ENCODE peak calls at places on chromosomes 16 and 17, in seven cellular contexts. D, T, J, V, P, N and M are unnamed samples.

GRCh38 chr16:65214196-65214595 is 92.3 kb upstream of the CDH11 start:
- DNase-seq in T (no peak), D (no peak), V (peak; percentile 17), J (no peak), P (no peak), N (no peak), M (peak; percentile 54)

GRCh38 chr16:57483725-57484514 is 2.4 kb downstream of the DOK4 start:
- DNase-seq in N (peak; percentile 48), J (no peak), T (no peak), P (no peak), D (no peak), V (no peak), M (no peak)

GRCh38 chr17:179721-180379 is 1.6 kb downstream of the DOC2B start:
- DNase-seq in J (no peak), P (peak; percentile 55), D (no peak), N (no peak), V (no peak), T (peak; percentile 33), M (no peak)

GRCh38 chr17:29732209-29732608 is 109.5 kb upstream of the CORO6 start:
- DNase-seq in V (no peak), N (no peak), T (no peak), J (no peak), P (no peak), D (no peak), M (no peak)

GRCh38 chr17:65368341-65368740 is 193.1 kb downstream of the AXIN2 start:
- DNase-seq in T (no peak), D (no peak), P (no peak), J (no peak), N (no peak), V (no peak), M (no peak)

GRCh38 chr17:76370261-76370993 is 14.0 kb upstream of the SPHK1 start:
- DNase-seq in V (peak; percentile 98), N (peak; percentile 87), T (peak; percentile 36), P (no peak), D (no peak), J (no peak), M (peak; percentile 88)

GRCh38 chr17:48441231-48441711 is 11.3 kb upstream of the SKAP1 start:
- DNase-seq in J (no peak), T (no peak), N (no peak), V (no peak), D (no peak), P (no peak), M (no peak)

GRCh38 chr17:15261063-15261817 is 3.9 kb downstream of the PMP22 start:
- DNase-seq in N (peak; percentile 61), D (peak; percentile 51), P (peak; percentile 75), J (no peak), T (peak; percentile 79), V (peak; percentile 60), M (peak; percentile 80)

GRCh38 chr17:76262732-76263344 is 2.3 kb upstream of the UBALD2 start:
- DNase-seq in J (no peak), V (no peak), P (no peak), D (no peak), T (no peak), N (peak; percentile 100), M (peak; percentile 43)

GRCh38 chr16:11621920-11622651 is 35.4 kb upstream of the LITAF start:
- DNase-seq in J (no peak), T (no peak), P (no peak), D (no peak), N (no peak), V (no peak), M (no peak)

GRCh38 chr17:7282752-7283321 is 1.3 kb downstream of the SLC2A4 start:
- DNase-seq in N (no peak), T (no peak), D (no peak), P (no peak), V (no peak), J (no peak), M (no peak)

GRCh38 chr17:43665387-43666101 is 3.8 kb upstream of the MEOX1 start:
- DNase-seq in T (no peak), N (no peak), D (no peak), V (no peak), P (no peak), J (no peak), M (no peak)

GRCh38 chr16:52953215-52953614 is 99.5 kb downstream of the CHD9NB start:
- DNase-seq in T (no peak), P (no peak), N (peak; percentile 4), J (no peak), V (no peak), D (no peak), M (no peak)

GRCh38 chr17:35713069-35713728 is 18.2 kb upstream of the RASL10B start:
- DNase-seq in V (peak; percentile 94), D (no peak), T (peak; percentile 64), J (no peak), P (no peak), N (peak; percentile 18), M (peak; percentile 99)

GRCh38 chr17:17164676-17165075 is 41.5 kb downstream of the PLD6 start:
- DNase-seq in P (no peak), T (no peak), N (no peak), D (no peak), V (no peak), J (no peak), M (no peak)

GRCh38 chr16:81581107-81581506 is 136.5 kb downstream of the CMIP start:
- DNase-seq in P (no peak), N (peak; percentile 99), D (no peak), V (no peak), T (no peak), J (no peak), M (no peak)

GRCh38 chr17:16352838-16353701 is at the start of gene CENPV:
- DNase-seq in T (peak; percentile 89), D (peak; percentile 53), V (peak; percentile 34), P (peak; percentile 96), J (peak; percentile 54), N (peak; percentile 40), M (peak; percentile 45)

GRCh38 chr16:55876854-55877253 is 1.7 kb upstream of the CES5A start:
- DNase-seq in N (no peak), V (peak; percentile 1), P (no peak), J (no peak), T (peak; percentile 88), D (no peak), M (no peak)

GRCh38 chr16:55871411-55872038 is 3.6 kb downstream of the CES5A start:
- DNase-seq in P (no peak), V (no peak), D (no peak), T (no peak), N (no peak), J (no peak), M (no peak)

GRCh38 chr16:55872130-55872529 is 3.0 kb downstream of the CES5A start:
- DNase-seq in D (no peak), P (no peak), J (no peak), T (no peak), V (no peak), N (no peak), M (no peak)

GRCh38 chr16:55875273-55875672 is at the start of gene CES5A:
- DNase-seq in N (no peak), P (no peak), T (no peak), D (no peak), J (no peak), V (no peak), M (no peak)

DNA sequence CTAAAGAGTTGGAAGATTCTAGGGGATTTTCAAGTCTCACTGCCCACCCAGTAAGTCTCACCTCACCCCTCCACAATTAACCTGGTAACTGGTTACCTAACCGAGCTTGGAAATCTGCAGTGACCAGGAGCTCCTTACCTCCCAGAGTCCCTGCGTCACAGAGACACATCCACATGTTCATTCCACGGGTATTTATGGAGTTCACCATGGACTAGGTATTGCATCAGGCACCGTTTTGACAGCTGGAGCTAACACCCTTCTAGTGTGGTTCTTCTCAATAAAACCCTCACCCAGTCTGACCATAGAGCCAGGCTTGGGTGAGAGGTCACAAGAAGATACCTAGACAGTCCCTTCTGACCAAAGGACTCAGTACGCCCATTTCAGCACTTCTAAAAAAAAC is 2.1 kb downstream of the CES5A start:
- DNase-seq in T (no peak), V (no peak), J (no peak), D (no peak), N (no peak), P (no peak), M (no peak)
- H2BK5ac ChIP-seq in T (no peak overlapping the region), V (no peak overlapping the region), J (no peak overlapping the region), D (no peak overlapping the region), N (no peak overlapping the region), P (no peak overlapping the region), M (no peak overlapping the region)

GRCh38 chr16:69562818-69563217 is 2.9 kb upstream of the NFAT5 start:
- DNase-seq in P (no peak), D (no peak), V (no peak), T (no peak), N (no peak), J (no peak), M (no peak)
- H4K8ac ChIP-seq in P (no peak overlapping the region), D (no peak overlapping the region), V (no peak overlapping the region), T (no peak overlapping the region), N (no peak overlapping the region), J (no peak overlapping the region), M (no peak overlapping the region)

DNA sequence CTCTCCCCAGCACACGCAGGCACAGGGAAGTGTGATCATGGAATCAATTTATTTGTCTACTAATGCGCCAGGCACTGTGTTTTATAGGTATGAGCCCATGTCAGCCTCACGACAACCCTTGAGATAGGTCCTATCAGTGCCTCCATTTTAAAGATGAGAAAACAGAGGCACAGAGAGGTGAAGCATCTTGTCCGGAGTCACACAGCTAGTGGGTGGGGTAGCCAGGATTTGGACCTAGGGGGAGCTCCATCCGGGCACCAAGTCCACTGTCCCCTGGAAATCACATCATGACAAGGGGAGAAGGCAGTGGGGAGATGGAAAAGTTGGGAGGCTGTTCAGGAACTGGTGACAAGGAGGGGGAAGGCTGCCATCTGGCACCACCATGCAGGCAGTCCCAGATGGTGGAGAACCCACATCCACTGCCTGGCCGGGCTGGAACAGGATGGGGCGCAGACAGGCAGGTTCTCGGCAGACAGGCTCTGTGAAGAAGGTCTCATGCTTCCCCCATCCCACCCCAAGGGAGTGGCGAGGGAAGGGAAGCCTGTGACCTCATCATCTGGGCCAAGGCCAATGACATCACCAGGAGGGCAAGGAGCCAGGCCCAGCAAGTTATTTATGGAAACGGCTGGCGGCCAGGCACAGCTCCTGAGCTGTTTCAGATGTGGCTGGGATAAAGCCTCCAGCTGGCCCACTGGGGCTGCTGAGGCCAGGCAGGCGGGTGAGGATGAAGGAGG is 126.0 kb upstream of the SDK2 start:
- DNase-seq in V (peak; percentile 50), T (peak; percentile 68), P (no peak), J (no peak), D (no peak), N (peak; percentile 6), M (peak; percentile 54)
- H3K9ac ChIP-seq in V (no peak overlapping the region), T (no peak overlapping the region), P (no peak overlapping the region), J (no peak overlapping the region), D (no peak overlapping the region), N (no peak overlapping the region), M (peak overlapping the region; percentile 55)

DNA sequence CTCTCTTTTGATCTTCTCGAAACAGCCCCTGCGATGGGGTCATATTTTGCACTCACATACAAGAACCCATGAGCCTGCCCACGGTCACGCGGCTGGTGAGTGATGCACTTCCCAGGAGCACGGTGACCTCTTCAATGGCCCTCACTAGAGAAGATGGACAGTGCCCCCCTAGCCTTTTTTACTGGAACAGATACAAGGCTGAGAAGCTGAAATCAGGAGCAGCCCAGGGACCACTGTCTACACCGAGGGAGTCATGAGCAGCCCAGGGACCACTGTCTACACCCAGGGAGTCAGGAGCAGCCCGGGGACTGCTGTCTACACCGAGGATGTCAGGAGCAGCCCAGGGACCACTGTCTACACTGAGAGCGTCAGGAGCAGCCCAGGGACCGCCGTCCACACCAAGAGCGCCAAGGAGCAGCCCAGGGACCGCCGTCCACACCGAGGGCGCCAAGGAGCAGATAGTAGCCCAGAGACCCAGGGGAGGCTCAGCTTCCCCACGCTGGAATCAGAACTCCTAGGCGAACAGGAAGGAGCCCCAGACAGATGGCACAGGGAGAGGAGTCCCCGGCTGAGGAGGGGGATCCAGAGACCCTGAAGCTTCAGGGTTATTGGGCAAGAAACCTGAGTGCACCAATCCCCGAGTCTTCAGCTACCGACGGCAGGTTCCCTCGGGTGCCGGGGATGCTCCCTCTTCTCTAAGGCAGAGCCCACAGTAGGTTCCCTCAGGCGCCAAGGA is 23.8 kb downstream of the ACSF3 start:
- DNase-seq in N (no peak), V (no peak), P (no peak), T (no peak), J (no peak), D (no peak), M (no peak)
- H2BK5ac ChIP-seq in N (no peak overlapping the region), V (no peak overlapping the region), P (no peak overlapping the region), T (no peak overlapping the region), J (no peak overlapping the region), D (peak overlapping the region; percentile 39), M (no peak overlapping the region)